ENCODE peak calls at places on chromosome 18, in five cellular contexts. Q, B, C, I and E are unnamed samples.

GRCh38 chr18:7584646-7585271 is 17.6 kb downstream of the PTPRM start:
- DNase-seq in B (no peak), Q (no peak), C (no peak), I (no peak), E (no peak)

GRCh38 chr18:39421319-39421718 is 1855.7 kb upstream of the CELF4 start:
- DNase-seq in Q (no peak), C (no peak), B (no peak), I (no peak), E (no peak)

GRCh38 chr18:12001400-12001799 is 20.1 kb downstream of the IMPA2 start:
- DNase-seq in C (no peak), Q (no peak), I (no peak), B (no peak), E (no peak)

GRCh38 chr18:74476154-74476553 is 19.0 kb upstream of the DIPK1C start:
- DNase-seq in I (peak), B (no peak), C (no peak), Q (peak), E (no peak)

GRCh38 chr18:574456-575228 is 5.5 kb upstream of the CETN1 start:
- DNase-seq in B (no peak), Q (no peak), C (no peak), I (no peak), E (no peak)

GRCh38 chr18:63224574-63224973 is 95.0 kb downstream of the BCL2 start:
- DNase-seq in B (no peak), I (no peak), Q (no peak), C (no peak), E (no peak)

GRCh38 chr18:21599585-21600525 is 649 bp downstream of the ESCO1 start:
- DNase-seq in Q (no peak), I (peak), B (no peak), C (peak), E (peak)

GRCh38 chr18:22567794-22568193 is 150.1 kb upstream of the CTAGE1 start:
- DNase-seq in Q (peak), C (no peak), I (no peak), B (no peak), E (no peak)

GRCh38 chr18:28034567-28034966 is 142.4 kb downstream of the CDH2 start:
- DNase-seq in C (no peak), B (no peak), I (no peak), Q (no peak), E (no peak)

GRCh38 chr18:23460285-23461273 is 7.5 kb downstream of the RIOK3 start:
- DNase-seq in Q (no peak), B (no peak), I (no peak), C (no peak), E (no peak)

GRCh38 chr18:75071866-75072671 is 136.9 kb downstream of the PTGR3 start:
- DNase-seq in Q (no peak), B (no peak), C (no peak), I (no peak), E (no peak)